ENCODE peak calls at places on chromosomes 11 and 22, in four cellular contexts. S is activated T-cell treated with anti-CD3 and anti-CD28 coated beads, Interleukin-2, amount 50 U/mL, for 48 hours; D is Ammon's horn; T is HT1080. G is an unnamed sample.

GRCh38 chr11:36412781-36413383 is 97.2 kb downstream of the TRAF6 start:
- DNase-seq in D (no peak), T (no peak), S (no peak), G (no peak)

GRCh38 chr22:38205261-38206128 is 3.7 kb downstream of the MAFF start:
- DNase-seq in S (no peak), D (peak), T (no peak), G (no peak)

GRCh38 chr11:19820100-19820499 is 107.5 kb downstream of the NAV2 start:
- DNase-seq in S (no peak), D (no peak), T (peak), G (no peak)

GRCh38 chr11:73361953-73362776 is 14.0 kb upstream of the RELT start:
- DNase-seq in S (no peak), T (no peak), D (no peak), G (no peak)

GRCh38 chr11:108511851-108512474 is 13.8 kb upstream of the POGLUT3 start:
- DNase-seq in T (peak), S (no peak), D (no peak), G (no peak)

GRCh38 chr22:38872831-38873248 is 824 bp upstream of the CBX6 start:
- DNase-seq in D (peak), T (no peak), S (peak), G (peak)

GRCh38 chr22:30827646-30828045 is 133.0 kb downstream of the OSBP2 start:
- DNase-seq in S (no peak), T (no peak), D (no peak), G (no peak)

GRCh38 chr11:96061730-96062524 is 138.0 kb upstream of the MTMR2 start:
- DNase-seq in D (no peak), S (no peak), T (peak), G (no peak)

GRCh38 chr22:35205956-35206355 is 51.3 kb upstream of the HMGXB4 start:
- DNase-seq in S (no peak), D (no peak), T (peak), G (no peak)

GRCh38 chr11:110128161-110128560 is 35.0 kb downstream of the ZC3H12C start:
- DNase-seq in S (no peak), D (no peak), T (no peak), G (no peak)

GRCh38 chr11:109783842-109784241 is 309.4 kb upstream of the ZC3H12C start:
- DNase-seq in T (no peak), S (no peak), D (no peak), G (no peak)

GRCh38 chr22:40396882-40397281 is 26.5 kb downstream of the SGSM3 start:
- DNase-seq in S (no peak), D (peak), T (peak), G (peak)

GRCh38 chr22:39992088-39992826 is 2.5 kb upstream of the FAM83F start:
- DNase-seq in S (no peak), D (no peak), T (no peak), G (no peak)

GRCh38 chr22:41589260-41589600 is 410 bp downstream of the PMM1 start:
- DNase-seq in S (no peak), T (no peak), D (peak), G (no peak)

GRCh38 chr11:111663820-111664219 is 61.6 kb downstream of the SIK2 start:
- DNase-seq in D (peak), S (no peak), T (no peak), G (peak)

GRCh38 chr11:2700415-2701211 is 819 bp upstream of the KCNQ1OT1 start:
- DNase-seq in S (peak), D (peak), T (no peak), G (peak)

G was measured in mucosa of descending colon.